ENCODE peak calls at places on chromosome 20, in eight cellular contexts. E is H1, I is GM23338, B is HepG2, W is breast epithelium, P is K562, K is stomach, F is spleen. J is an unnamed sample.

GRCh38 chr20:324177-325042 is 942 bp upstream of the SOX12 start:
- DNase-seq in E (no peak), I (peak), B (peak), W (peak), P (peak), K (peak), F (peak), J (peak)

GRCh38 chr20:46990017-46990810 is 95.6 kb downstream of the EYA2 start:
- DNase-seq in E (no peak), I (no peak), B (no peak), W (no peak), P (peak), K (no peak), F (no peak), J (no peak)

GRCh38 chr20:10172998-10173655 is 45.5 kb upstream of the SNAP25 start:
- DNase-seq in E (no peak), I (no peak), B (no peak), W (no peak), P (no peak), K (no peak), F (peak), J (no peak)

GRCh38 chr20:43507150-43508080 is at the start of gene L3MBTL1:
- DNase-seq in E (no peak), I (peak), B (peak), W (no peak), P (peak), K (peak), F (peak), J (no peak)

GRCh38 chr20:8722277-8722928 is 346.5 kb upstream of the PLCB4 start:
- DNase-seq in E (no peak), I (peak), B (peak), W (no peak), P (peak), K (no peak), F (no peak), J (peak)

GRCh38 chr20:46814366-46815232 is 80.0 kb upstream of the EYA2 start:
- DNase-seq in E (no peak), I (peak), B (peak), W (no peak), P (no peak), K (peak), F (no peak), J (no peak)

GRCh38 chr20:2693286-2693995 is 861 bp downstream of the EBF4 start:
- DNase-seq in E (no peak), I (peak), B (no peak), W (no peak), P (peak), K (peak), F (no peak), J (no peak)

GRCh38 chr20:46021361-46022359 is 7.4 kb upstream of the SLC12A5 start:
- DNase-seq in E (peak), I (peak), B (peak), W (no peak), P (peak), K (peak), F (peak), J (no peak)

GRCh38 chr20:47370850-47371782 is 14.6 kb upstream of the ZMYND8 start:
- DNase-seq in E (no peak), I (peak), B (peak), W (no peak), P (peak), K (no peak), F (peak), J (no peak)

GRCh38 chr20:45485388-45485787 is 15.8 kb downstream of the WFDC2 start:
- DNase-seq in E (no peak), I (no peak), B (no peak), W (no peak), P (no peak), K (no peak), F (no peak), J (no peak)

GRCh38 chr20:5222919-5223634 is 93.7 kb downstream of the PROKR2 start:
- DNase-seq in E (peak), I (peak), B (peak), W (no peak), P (peak), K (peak), F (peak), J (peak)

GRCh38 chr20:61601853-61602252 is 349.8 kb downstream of the CDH4 start:
- DNase-seq in E (no peak), I (no peak), B (no peak), W (no peak), P (no peak), K (no peak), F (no peak), J (no peak)

GRCh38 chr20:805713-806112 is 27.8 kb upstream of the FAM110A start:
- DNase-seq in E (no peak), I (peak), B (no peak), W (no peak), P (no peak), K (no peak), F (no peak), J (no peak)

GRCh38 chr20:47189060-47189459 is 167.4 kb downstream of the ZMYND8 start:
- DNase-seq in E (no peak), I (no peak), B (no peak), W (no peak), P (no peak), K (no peak), F (no peak), J (no peak)

GRCh38 chr20:62977613-62978558 is 25.4 kb downstream of the SLC17A9 start:
- DNase-seq in E (no peak), I (no peak), B (no peak), W (no peak), P (peak), K (peak), F (peak), J (no peak)

GRCh38 chr20:23031346-23031745 is 3.8 kb upstream of the SSTR4 start:
- DNase-seq in E (no peak), I (no peak), B (no peak), W (no peak), P (no peak), K (no peak), F (no peak), J (no peak)

GRCh38 chr20:58555078-58555765 is 40.0 kb upstream of the APCDD1L start:
- DNase-seq in E (no peak), I (no peak), B (no peak), W (peak), P (no peak), K (no peak), F (no peak), J (no peak)

GRCh38 chr20:46122071-46122470 is 4.0 kb downstream of the CD40 start:
- DNase-seq in E (no peak), I (no peak), B (peak), W (no peak), P (no peak), K (peak), F (no peak), J (no peak)

GRCh38 chr20:46699651-46700359 is 9.6 kb upstream of the SLC2A10 start:
- DNase-seq in E (no peak), I (peak), B (peak), W (no peak), P (peak), K (no peak), F (no peak), J (no peak)

GRCh38 chr20:6756961-6757595 is 10.4 kb upstream of the BMP2 start:
- DNase-seq in E (no peak), I (no peak), B (no peak), W (no peak), P (no peak), K (no peak), F (no peak), J (no peak)

GRCh38 chr20:57856658-57857057 is 146.8 kb upstream of the PMEPA1 start:
- DNase-seq in E (no peak), I (no peak), B (no peak), W (no peak), P (no peak), K (no peak), F (no peak), J (no peak)

GRCh38 chr20:10217517-10218410 is 866 bp upstream of the SNAP25 start:
- DNase-seq in E (no peak), I (peak), B (no peak), W (no peak), P (no peak), K (no peak), F (no peak), J (no peak)

GRCh38 chr20:44601801-44602204 is 19.4 kb downstream of the PKIG start:
- DNase-seq in E (no peak), I (no peak), B (no peak), W (no peak), P (no peak), K (no peak), F (no peak), J (no peak)

GRCh38 chr20:10309326-10309725 is 90.7 kb downstream of the SNAP25 start:
- DNase-seq in E (no peak), I (no peak), B (no peak), W (no peak), P (no peak), K (no peak), F (no peak), J (no peak)

GRCh38 chr20:38763616-38764015 is 15.4 kb downstream of the ACTR5 start:
- DNase-seq in E (no peak), I (no peak), B (no peak), W (no peak), P (no peak), K (no peak), F (no peak), J (no peak)

GRCh38 chr20:41501376-41501775 is 116.8 kb downstream of the CHD6 start:
- DNase-seq in E (no peak), I (no peak), B (no peak), W (no peak), P (no peak), K (no peak), F (no peak), J (no peak)

GRCh38 chr20:49717693-49718092 is 4.0 kb upstream of the B4GALT5 start:
- DNase-seq in E (no peak), I (no peak), B (peak), W (no peak), P (peak), K (no peak), F (no peak), J (no peak)

GRCh38 chr20:62666736-62667529 is 24.6 kb downstream of the SLCO4A1 start:
- DNase-seq in E (no peak), I (no peak), B (peak), W (no peak), P (no peak), K (peak), F (no peak), J (no peak)

GRCh38 chr20:16293590-16293989 is 279.7 kb downstream of the KIF16B start:
- DNase-seq in E (no peak), I (no peak), B (no peak), W (no peak), P (no peak), K (no peak), F (no peak), J (no peak)

GRCh38 chr20:6765469-6766058 is 1.9 kb upstream of the BMP2 start:
- DNase-seq in E (no peak), I (peak), B (peak), W (no peak), P (peak), K (no peak), F (no peak), J (no peak)

GRCh38 chr20:33007376-33008335 is at the start of gene BPIFB2:
- DNase-seq in E (no peak), I (no peak), B (peak), W (peak), P (no peak), K (no peak), F (peak), J (no peak)
- TF ChIP-seq POLR2AphosphoS5 in E (no peak), I (no peak), B (peak), W (no peak), P (no peak), K (no peak), F (no peak), J (no peak)

GRCh38 chr20:48489046-48489463 is 338.7 kb downstream of the PREX1 start:
- DNase-seq in E (no peak), I (no peak), B (no peak), W (no peak), P (no peak), K (no peak), F (no peak), J (no peak)

GRCh38 chr20:48490976-48491657 is 336.7 kb downstream of the PREX1 start:
- DNase-seq in E (no peak), I (no peak), B (no peak), W (no peak), P (no peak), K (peak), F (no peak), J (no peak)

GRCh38 chr20:48489656-48490055 is 338.1 kb downstream of the PREX1 start:
- DNase-seq in E (no peak), I (no peak), B (no peak), W (no peak), P (no peak), K (no peak), F (no peak), J (no peak)

GRCh38 chr20:48493966-48494365 is 333.8 kb downstream of the PREX1 start:
- DNase-seq in E (no peak), I (no peak), B (no peak), W (no peak), P (no peak), K (no peak), F (no peak), J (no peak)

DNA sequence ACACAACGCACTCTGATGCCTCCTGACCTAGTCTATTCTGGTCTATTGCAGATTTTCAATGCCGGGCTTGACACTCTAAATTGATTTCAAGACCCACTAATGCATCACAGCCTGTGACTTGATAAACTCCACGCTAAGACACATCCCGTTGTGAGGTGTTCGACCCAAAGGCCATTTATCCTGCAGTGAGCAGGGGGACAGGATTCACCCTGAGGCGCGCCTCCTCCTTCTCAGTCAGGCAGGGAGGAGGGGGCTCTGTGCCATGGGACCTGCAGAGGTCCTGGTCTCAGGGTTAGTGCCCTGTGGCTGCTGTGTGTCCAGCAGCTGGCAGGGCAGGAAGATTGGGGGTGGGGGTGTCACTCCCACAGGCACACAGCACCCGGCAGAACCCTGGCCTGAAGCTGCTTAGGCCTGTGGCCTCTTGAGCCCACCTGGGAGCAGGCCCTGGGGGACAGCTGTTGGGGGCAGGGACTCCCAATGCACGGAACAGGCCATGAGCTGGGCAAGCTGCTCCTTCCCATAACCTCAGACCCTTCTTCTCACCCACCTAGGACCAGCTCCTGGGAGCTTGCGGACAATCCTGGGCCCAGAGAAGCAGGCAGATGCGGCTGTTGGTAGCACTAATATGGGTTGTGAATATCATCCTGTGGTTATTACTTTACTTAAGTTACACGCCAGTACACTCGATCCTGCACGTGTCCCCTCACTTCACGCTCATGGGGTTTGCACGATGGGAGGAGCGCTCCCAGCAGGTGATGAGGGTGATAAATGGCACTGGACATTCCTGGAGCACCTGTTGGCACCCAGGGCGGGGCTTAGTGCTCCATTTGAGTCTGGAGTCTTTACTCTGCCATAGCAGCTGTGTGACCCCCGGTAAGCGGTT is 335.4 kb downstream of the PREX1 start:
- DNase-seq in E (no peak), I (no peak), B (no peak), W (no peak), P (no peak), K (peak), F (no peak), J (no peak)
- TF ChIP-seq POLR2AphosphoS5 in E (no peak), I (no peak), B (no peak), W (no peak), P (no peak), K (no peak), F (no peak), J (no peak)

GRCh38 chr20:34390769-34391447 is 27.8 kb downstream of the ITCH start:
- DNase-seq in E (peak), I (peak), B (peak), W (no peak), P (peak), K (peak), F (no peak), J (no peak)
- TF ChIP-seq POLR2AphosphoS5 in E (no peak), I (no peak), B (no peak), W (no peak), P (no peak), K (no peak), F (no peak), J (no peak)

GRCh38 chr20:51631011-51631950 is 88.8 kb upstream of the NFATC2 start:
- DNase-seq in E (no peak), I (no peak), B (peak), W (no peak), P (peak), K (no peak), F (no peak), J (peak)
- TF ChIP-seq POLR2AphosphoS5 in E (no peak), I (no peak), B (no peak), W (peak), P (no peak), K (peak), F (peak), J (peak)

GRCh38 chr20:52493177-52493711 is 301.7 kb upstream of the ZFP64 start:
- DNase-seq in E (no peak), I (no peak), B (no peak), W (no peak), P (peak), K (no peak), F (no peak), J (no peak)
- TF ChIP-seq POLR2AphosphoS5 in E (no peak), I (no peak), B (no peak), W (no peak), P (no peak), K (no peak), F (no peak), J (no peak)

J was measured in HL-60.